ENCODE peak calls at places on chromosome 10, in seven cellular contexts. K, X, P, L, E, Y and Z are unnamed samples.

GRCh38 chr10:6558272-6558671 is 21.8 kb downstream of the PRKCQ start:
- DNase-seq in L (no peak), X (no peak), E (no peak), P (no peak), K (no peak), Y (no peak), Z (no peak)

GRCh38 chr10:16521311-16522016 is at the start of gene C1QL3:
- DNase-seq in K (no peak), E (no peak), P (peak; percentile 51), X (no peak), L (peak; percentile 17), Y (no peak), Z (no peak)

GRCh38 chr10:5317547-5318107 is 47.1 kb upstream of the UCN3 start:
- DNase-seq in P (no peak), E (peak; percentile 64), K (no peak), Y (no peak), L (peak; percentile 67), X (no peak), Z (peak; percentile 30)

GRCh38 chr10:83371696-83372490 is 767.4 kb upstream of the GHITM start:
- DNase-seq in X (no peak), L (no peak), E (no peak), Y (no peak), K (no peak), P (no peak), Z (no peak)

GRCh38 chr10:4708123-4708759 is 117.8 kb upstream of the AKR1E2 start:
- DNase-seq in K (peak; percentile 36), Y (no peak), E (no peak), X (no peak), L (no peak), P (peak; percentile 79), Z (no peak)

GRCh38 chr10:86592413-86592812 is 61.9 kb upstream of the OPN4 start:
- DNase-seq in K (no peak), L (no peak), Y (no peak), E (no peak), X (no peak), P (peak; percentile 51), Z (no peak)

GRCh38 chr10:1050145-1050544 is 1.2 kb upstream of the IDI1 start:
- DNase-seq in E (no peak), Y (no peak), L (no peak), P (no peak), K (peak; percentile 42), X (no peak), Z (no peak)

GRCh38 chr10:113680172-113681111 is 730 bp downstream of the CASP7 start:
- DNase-seq in X (peak; percentile 30), E (peak; percentile 11), K (peak; percentile 19), L (peak; percentile 14), Y (no peak), P (no peak), Z (peak; percentile 81)

GRCh38 chr10:83925133-83925532 is 214.2 kb upstream of the GHITM start:
- DNase-seq in Y (no peak), E (no peak), X (no peak), K (no peak), P (peak; percentile 63), L (no peak), Z (no peak)

GRCh38 chr10:71187600-71187999 is 24.8 kb upstream of the UNC5B start:
- DNase-seq in L (no peak), X (no peak), P (no peak), K (no peak), Y (no peak), E (no peak), Z (no peak)

GRCh38 chr10:23918839-23919238 is 290.1 kb upstream of the KIAA1217 start:
- DNase-seq in Y (no peak), P (peak; percentile 31), X (no peak), E (no peak), K (no peak), L (no peak), Z (peak; percentile 88)

GRCh38 chr10:24851595-24851994 is 100.8 kb downstream of the PRTFDC1 start:
- DNase-seq in P (no peak), Y (no peak), K (no peak), L (no peak), E (no peak), X (no peak), Z (no peak)

GRCh38 chr10:47443145-47443544 is 40.8 kb downstream of the ANXA8 start:
- DNase-seq in E (no peak), P (no peak), L (no peak), X (no peak), Y (no peak), K (no peak), Z (no peak)

GRCh38 chr10:70034252-70034651 is 18.4 kb upstream of the MACROH2A2 start:
- DNase-seq in X (no peak), K (no peak), L (no peak), E (no peak), Y (no peak), P (no peak), Z (peak; percentile 12)

GRCh38 chr10:71359364-71360046 is 37.2 kb upstream of the CDH23 start:
- DNase-seq in E (no peak), X (no peak), L (no peak), Y (no peak), P (no peak), K (no peak), Z (no peak)

GRCh38 chr10:108597657-108598319 is 1325.5 kb downstream of the XPNPEP1 start:
- DNase-seq in L (no peak), K (no peak), P (peak; percentile 28), Y (no peak), E (no peak), X (no peak), Z (no peak)

GRCh38 chr10:119412244-119412750 is 130.2 kb downstream of the RGS10 start:
- DNase-seq in X (peak; percentile 83), E (no peak), Y (no peak), L (no peak), P (no peak), K (peak; percentile 47), Z (peak; percentile 50)

GRCh38 chr10:15461353-15462108 is 90.4 kb upstream of the FAM171A1 start:
- DNase-seq in E (no peak), L (no peak), P (no peak), X (peak; percentile 19), K (no peak), Y (no peak), Z (no peak)